ENCODE peak calls at places on chromosomes 11 and 22, in five cellular contexts. H is fibroblast of pulmonary artery, T is psoas muscle, L is BJ, M is cardiac fibroblast. R is an unnamed sample.

GRCh38 chr11:85759915-85760314 is 51.0 kb downstream of the SYTL2 start:
- DNase-seq in H (peak), M (peak), L (peak), T (no peak), R (no peak)

GRCh38 chr11:121610706-121611105 is 157.9 kb upstream of the SORL1-AS1 start:
- DNase-seq in M (no peak), H (no peak), T (no peak), L (no peak), R (no peak)

GRCh38 chr11:116890193-116890592 is 52.8 kb upstream of the APOA1 start:
- DNase-seq in T (no peak), L (no peak), H (peak), M (peak), R (peak)

GRCh38 chr22:19419086-19419463 is 12.5 kb downstream of the HIRA start:
- DNase-seq in M (no peak), L (no peak), T (no peak), H (no peak), R (peak)

GRCh38 chr11:47991266-47991830 is 11.0 kb downstream of the PTPRJ start:
- DNase-seq in H (no peak), T (peak), M (no peak), L (no peak), R (no peak)

GRCh38 chr11:30435488-30435887 is 112.6 kb downstream of the ARL14EP start:
- DNase-seq in M (no peak), T (no peak), H (no peak), L (no peak), R (no peak)

GRCh38 chr11:69598147-69598546 is 42.8 kb upstream of the CCND1 start:
- DNase-seq in L (no peak), H (no peak), M (peak), T (no peak), R (no peak)

GRCh38 chr22:35484651-35485372 is 55.8 kb upstream of the RASD2 start:
- DNase-seq in L (no peak), M (peak), H (peak), T (no peak), R (no peak)

GRCh38 chr11:44765026-44765595 is 38.3 kb downstream of the TSPAN18 start:
- DNase-seq in H (no peak), M (no peak), L (no peak), T (no peak), R (no peak)

GRCh38 chr11:115238802-115239201 is 265.4 kb downstream of the CADM1 start:
- DNase-seq in H (no peak), L (no peak), M (peak), T (no peak), R (no peak)

GRCh38 chr11:9615031-9615451 is 41.6 kb downstream of the WEE1 start:
- DNase-seq in T (no peak), M (peak), H (no peak), L (no peak), R (peak)

GRCh38 chr11:35917676-35918075 is 26.2 kb upstream of the LDLRAD3 start:
- DNase-seq in H (no peak), M (no peak), L (no peak), T (no peak), R (peak)

GRCh38 chr22:49716441-49716840 is 111.2 kb downstream of the BRD1 start:
- DNase-seq in H (no peak), L (no peak), T (no peak), M (no peak), R (no peak)

GRCh38 chr11:118659956-118660645 is 19.3 kb downstream of the TREH start:
- DNase-seq in T (no peak), H (no peak), L (no peak), M (no peak), R (no peak)

GRCh38 chr11:6556139-6556949 is 47.1 kb downstream of the RRP8 start:
- DNase-seq in M (no peak), T (no peak), L (no peak), H (no peak), R (no peak)

GRCh38 chr22:42269407-42270177 is 861 bp downstream of the TCF20 start:
- DNase-seq in M (peak), L (no peak), H (peak), T (peak), R (peak)

GRCh38 chr22:29096736-29097669 is 24.2 kb downstream of the KREMEN1 start:
- DNase-seq in H (no peak), M (peak), T (no peak), L (no peak), R (no peak)

GRCh38 chr11:70912226-70912840 is 340.0 kb downstream of the SHANK2 start:
- DNase-seq in L (no peak), M (peak), T (no peak), H (no peak), R (no peak)

GRCh38 chr11:72668645-72669347 is 5.4 kb downstream of the PDE2A start:
- DNase-seq in L (no peak), T (no peak), M (no peak), H (no peak), R (peak)

GRCh38 chr11:22787565-22788162 is 41.9 kb downstream of the SVIP start:
- DNase-seq in L (peak), H (peak), T (no peak), M (peak), R (peak)

GRCh38 chr22:24789516-24789915 is 15.0 kb upstream of the PIWIL3 start:
- DNase-seq in M (no peak), L (no peak), H (no peak), T (no peak), R (no peak)

GRCh38 chr11:118618115-118618990 is 10.9 kb downstream of the PHLDB1 start:
- DNase-seq in T (peak), M (peak), L (peak), H (peak), R (no peak)

GRCh38 chr11:27421819-27422494 is 50.6 kb downstream of the LGR4 start:
- DNase-seq in H (no peak), T (no peak), M (no peak), L (no peak), R (no peak)

GRCh38 chr11:76382209-76382608 is 1.1 kb downstream of the GVQW3 start:
- DNase-seq in H (no peak), L (no peak), M (no peak), T (no peak), R (no peak)

GRCh38 chr11:7611411-7611810 is 61.9 kb downstream of the CYB5R2 start:
- DNase-seq in H (no peak), L (no peak), T (no peak), M (no peak), R (no peak)

GRCh38 chr22:25666308-25666707 is 75.7 kb upstream of the MYO18B start:
- DNase-seq in H (peak), L (no peak), M (no peak), T (peak), R (no peak)

GRCh38 chr22:20965104-20965887 is 1.8 kb upstream of the AIFM3 start:
- DNase-seq in T (peak), M (no peak), H (no peak), L (no peak), R (no peak)

GRCh38 chr11:119368121-119369034 is 13.1 kb downstream of the USP2 start:
- DNase-seq in L (no peak), M (peak), T (peak), H (peak), R (no peak)

GRCh38 chr22:22111983-22112382 is 129.4 kb upstream of the TOP3B start:
- DNase-seq in H (no peak), M (no peak), T (no peak), L (no peak), R (no peak)

GRCh38 chr22:22112533-22113294 is 130.1 kb upstream of the TOP3B start:
- DNase-seq in H (no peak), M (no peak), T (no peak), L (no peak), R (no peak)

GRCh38 chr22:22110548-22111266 is 128.1 kb upstream of the TOP3B start:
- DNase-seq in L (no peak), H (peak), M (peak), T (no peak), R (peak)

GRCh38 chr22:22109693-22110466 is 127.3 kb upstream of the TOP3B start:
- DNase-seq in H (no peak), T (no peak), L (no peak), M (no peak), R (no peak)

GRCh38 chr22:22111267-22111751 is 128.7 kb upstream of the TOP3B start:
- DNase-seq in M (peak), L (no peak), T (no peak), H (peak), R (peak)
- TF ChIP-seq CTCF in M (no peak), L (no peak), T (no peak), H (no peak), R (no peak)

GRCh38 chr11:125164422-125165110 is at the start of gene PKNOX2:
- DNase-seq in T (peak), M (peak), H (peak), L (no peak), R (peak)
- TF ChIP-seq CTCF in T (peak), M (peak), H (peak), L (peak), R (peak)

GRCh38 chr11:61587951-61588695 is 7.2 kb upstream of the SYT7 start:
- DNase-seq in H (no peak), T (peak), M (no peak), L (no peak), R (peak)
- TF ChIP-seq CTCF in H (peak), T (peak), M (peak), L (peak), R (no peak)

DNA sequence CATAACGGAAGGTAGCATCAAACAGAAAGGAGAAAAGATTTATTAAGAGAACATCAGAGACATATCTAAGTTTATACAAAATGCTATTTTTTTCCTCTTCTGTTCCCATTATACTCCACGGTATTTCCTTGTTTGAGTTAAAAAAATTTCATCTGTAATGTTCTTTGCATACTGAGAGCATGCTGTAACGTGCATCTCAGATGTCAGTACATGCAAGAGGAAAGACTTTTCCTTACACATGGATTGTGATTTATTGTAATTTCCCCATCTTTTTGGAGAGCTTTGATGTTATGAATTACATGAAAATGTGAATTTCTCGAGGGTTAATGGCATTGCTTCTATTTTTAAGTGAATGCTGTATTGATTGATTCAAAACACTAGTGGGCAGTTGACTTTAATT is 1164.0 kb downstream of the LRRC4C start:
- DNase-seq in T (no peak), H (no peak), L (no peak), M (no peak), R (no peak)
- TF ChIP-seq CTCF in T (no peak), H (no peak), L (no peak), M (no peak), R (no peak)